ENCODE peak calls at places on chromosome 9, in six cellular contexts. V is PC-9, K is neural progenitor cell, U is GM23338, O is DND-41, Q is astrocyte. Z is an unnamed sample. For H3K4me1, the result is how much of the 10 kb centered on the place peaks cover.

GRCh38 chr9:83199240-83199639 is 136.3 kb upstream of the RASEF start:
- DNase-seq in K (peak), U (peak), O (no peak), V (peak), Q (peak), Z (peak)

GRCh38 chr9:86801246-86801645 is 146.1 kb downstream of the GAS1 start:
- DNase-seq in K (no peak), V (no peak), U (peak), O (no peak), Q (no peak), Z (no peak)

GRCh38 chr9:120388000-120388855 is 191.7 kb downstream of the CDK5RAP2 start:
- DNase-seq in K (peak), U (no peak), Q (no peak), O (no peak), V (no peak), Z (no peak)

GRCh38 chr9:85987236-85987635 is 46.3 kb downstream of the NAA35 start:
- DNase-seq in V (no peak), O (no peak), U (no peak), K (no peak), Q (no peak), Z (no peak)

GRCh38 chr9:14434971-14435718 is 121.2 kb upstream of the NFIB start:
- DNase-seq in Q (no peak), O (no peak), U (no peak), V (no peak), K (no peak), Z (no peak)

GRCh38 chr9:91421987-91422765 is 1.5 kb downstream of the NFIL3 start:
- DNase-seq in O (no peak), Q (peak), V (peak), K (no peak), U (no peak), Z (peak)

GRCh38 chr9:70924380-70924779 is 197.0 kb downstream of the TRPM3 start:
- DNase-seq in U (no peak), V (no peak), Q (peak), O (no peak), K (no peak), Z (no peak)

GRCh38 chr9:134664446-134664845 is 22.8 kb downstream of the COL5A1 start:
- DNase-seq in U (no peak), O (no peak), K (no peak), V (no peak), Q (no peak), Z (no peak)

GRCh38 chr9:693460-694390 is 147.8 kb upstream of the DMRT1 start:
- DNase-seq in O (no peak), U (peak), V (no peak), K (no peak), Q (peak), Z (peak)

GRCh38 chr9:107492381-107492780 is 2.8 kb upstream of the KLF4 start:
- DNase-seq in U (no peak), O (no peak), Q (no peak), V (no peak), K (no peak), Z (no peak)

GRCh38 chr9:87479801-87480201 is 17.9 kb upstream of the DAPK1 start:
- DNase-seq in O (peak), V (no peak), U (no peak), Q (peak), K (no peak), Z (no peak)

GRCh38 chr9:81619353-81620008 is 69.9 kb downstream of the TLE1 start:
- DNase-seq in K (no peak), O (peak), V (no peak), Q (peak), U (no peak), Z (no peak)

GRCh38 chr9:95954940-95955339 is 79.4 kb downstream of the ERCC6L2 start:
- DNase-seq in U (no peak), K (no peak), Q (peak), V (no peak), O (no peak), Z (no peak)

GRCh38 chr9:127924736-127925444 is 5.7 kb downstream of the PIP5KL1 start:
- DNase-seq in U (no peak), O (no peak), Q (no peak), K (no peak), V (no peak), Z (no peak)

GRCh38 chr9:76574171-76574767 is 115.3 kb downstream of the GCNT1 start:
- DNase-seq in K (no peak), Q (no peak), U (no peak), O (no peak), V (no peak), Z (no peak)

GRCh38 chr9:129143461-129143927 is 32.3 kb downstream of the PTPA start:
- DNase-seq in U (peak), Q (peak), K (no peak), V (no peak), O (no peak), Z (no peak)

GRCh38 chr9:120807607-120808379 is 14.6 kb upstream of the FBXW2 start:
- DNase-seq in Q (no peak), O (no peak), K (no peak), U (no peak), V (no peak), Z (no peak)

GRCh38 chr9:105328872-105329728 is 84.6 kb downstream of the SLC44A1 start:
- DNase-seq in K (no peak), Q (no peak), U (no peak), V (no peak), O (no peak), Z (no peak)

GRCh38 chr9:133731876-133732321 is 6.3 kb downstream of the SARDH start:
- DNase-seq in V (peak), U (peak), O (no peak), K (peak), Q (peak), Z (peak)

GRCh38 chr9:106920091-106920490 is 57.1 kb downstream of the ZNF462 start:
- DNase-seq in U (no peak), K (no peak), O (no peak), V (no peak), Q (no peak), Z (no peak)

GRCh38 chr9:86705474-86705873 is 241.8 kb downstream of the GAS1 start:
- DNase-seq in Q (no peak), V (no peak), O (no peak), K (no peak), U (no peak), Z (no peak)

GRCh38 chr9:99112750-99113417 is 8.0 kb downstream of the TGFBR1 start:
- DNase-seq in V (no peak), Q (no peak), U (peak), O (peak), K (no peak), Z (no peak)

GRCh38 chr9:79984429-79985067 is 412.8 kb downstream of the TLE4 start:
- DNase-seq in U (no peak), K (no peak), Q (no peak), O (no peak), V (no peak), Z (peak)

GRCh38 chr9:83280259-83280658 is 217.3 kb upstream of the RASEF start:
- DNase-seq in V (no peak), Q (peak), U (no peak), K (no peak), O (no peak), Z (no peak)

GRCh38 chr9:114176601-114177295 is 21.4 kb downstream of the COL27A1 start:
- DNase-seq in V (no peak), K (peak), O (no peak), U (no peak), Q (no peak), Z (peak)

GRCh38 chr9:85941966-85942912 is 1.3 kb downstream of the NAA35 start:
- DNase-seq in U (no peak), V (no peak), K (no peak), Q (no peak), O (no peak), Z (no peak)

GRCh38 chr9:83629433-83630104 is 6.6 kb downstream of the IDNK start:
- DNase-seq in O (no peak), K (no peak), V (no peak), U (no peak), Q (no peak), Z (no peak)

GRCh38 chr9:35114921-35115341 is 731 bp downstream of the ATOSB start:
- DNase-seq in K (peak), O (peak), V (no peak), U (peak), Q (peak), Z (peak)

GRCh38 chr9:121824651-121825480 is 173.4 kb downstream of the DAB2IP start:
- DNase-seq in U (peak), K (no peak), O (no peak), Q (no peak), V (no peak), Z (no peak)

GRCh38 chr9:123724211-123724831 is 205.6 kb downstream of the DENND1A start:
- DNase-seq in U (peak), V (no peak), K (no peak), O (no peak), Q (no peak), Z (peak)

GRCh38 chr9:127832248-127832647 is 22.2 kb downstream of the ENG start:
- DNase-seq in O (no peak), K (no peak), U (no peak), V (no peak), Q (peak), Z (no peak)

DNA sequence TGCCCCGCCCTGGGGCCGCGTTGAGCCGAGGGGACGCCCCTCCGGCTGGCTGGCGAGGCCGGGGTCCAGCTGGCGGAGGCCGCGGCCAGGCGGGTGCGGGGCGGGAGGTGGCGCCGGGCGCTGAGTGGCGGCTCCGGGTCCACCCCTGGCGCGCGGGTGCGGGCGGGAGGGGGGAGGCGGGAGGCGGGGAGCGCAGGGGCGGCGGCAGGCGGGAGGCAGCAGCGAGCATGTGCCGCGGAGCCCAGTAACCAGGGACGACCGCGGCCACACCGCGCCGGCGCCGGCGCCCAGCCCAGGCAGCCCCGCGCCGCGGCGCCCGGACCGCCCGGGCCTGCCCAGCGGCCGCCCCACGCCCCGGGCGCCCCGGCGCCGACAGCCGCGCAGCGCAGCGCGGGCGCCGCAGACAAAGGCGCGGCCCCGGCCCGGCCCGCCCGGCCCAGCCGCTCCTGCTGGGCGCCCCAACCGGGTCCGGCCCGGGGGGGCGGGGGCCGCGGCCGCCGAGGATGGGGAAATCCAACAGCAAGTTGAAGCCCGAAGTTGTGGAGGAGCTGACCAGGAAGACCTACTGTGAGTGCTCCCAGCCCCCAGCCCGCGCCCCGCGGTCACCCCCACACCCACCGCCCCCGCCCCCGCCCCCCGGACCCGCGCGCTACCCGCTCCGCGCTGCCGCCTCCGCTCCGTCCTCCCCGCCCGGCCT is at the start of gene NCS1:
- DNase-seq in V (no peak), U (peak), Q (peak), O (no peak), K (peak), Z (peak)
- H3K4me3 ChIP-seq in V (peak), U (peak), Q (peak), O (no peak), K (peak), Z (peak)

GRCh38 chr9:5562806-5563416 is 52.6 kb downstream of the PDCD1LG2 start:
- DNase-seq in U (no peak), V (no peak), Q (peak), O (no peak), K (no peak), Z (no peak)
- H3K4me1 ChIP-seq in U (under half), V (under half), Q (under half), O (under half), K (under half), Z (under half)

DNA sequence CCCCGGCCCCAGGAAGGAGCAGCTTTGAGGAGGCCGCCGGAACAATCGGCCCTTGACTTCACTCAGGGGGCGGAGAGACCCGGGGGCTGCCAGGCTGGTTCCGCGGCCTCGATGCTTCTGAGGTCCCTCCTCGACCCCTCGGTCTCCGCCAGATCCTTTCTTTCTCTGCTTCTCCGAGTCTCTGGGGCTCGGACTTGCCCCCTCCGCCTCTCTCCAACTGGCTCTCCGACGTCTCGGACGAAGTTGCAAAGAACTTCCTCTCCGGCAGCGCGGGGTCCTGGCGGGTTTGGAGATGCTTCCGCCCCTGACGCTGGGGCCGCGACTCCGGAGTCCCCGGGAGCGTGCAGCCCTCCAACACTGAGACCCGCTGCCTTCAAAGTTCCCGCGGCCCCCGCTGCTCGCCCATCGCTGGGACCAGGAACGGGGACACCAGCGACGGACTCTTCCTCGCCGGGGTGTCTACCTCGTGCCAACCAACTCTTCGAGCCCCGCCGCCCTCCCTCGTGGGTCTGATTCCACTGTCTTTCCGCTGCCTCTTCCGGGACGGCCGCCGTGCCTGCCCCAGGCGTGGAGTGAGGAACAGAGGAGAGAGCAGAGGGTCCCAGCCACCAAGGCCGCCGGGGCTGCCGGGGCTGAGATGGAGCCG is 7.0 kb downstream of the PAX5 start:
- DNase-seq in U (peak), Q (no peak), V (no peak), K (peak), O (no peak), Z (peak)
- TF ChIP-seq EZH2 in U (peak), Q (peak), V (no peak), K (peak), O (no peak), Z (no peak)

GRCh38 chr9:33172256-33172678 is 5.1 kb upstream of the B4GALT1 start:
- DNase-seq in V (peak), Q (peak), U (no peak), K (no peak), O (no peak), Z (no peak)
- H3K4me3 ChIP-seq in V (no peak), Q (no peak), U (no peak), K (no peak), O (no peak), Z (no peak)

GRCh38 chr9:136997355-136997754 is 987 bp upstream of the CLIC3 start:
- DNase-seq in U (no peak), O (no peak), V (no peak), K (no peak), Q (no peak), Z (no peak)
- H3K4me1 ChIP-seq in U (under half), O (under half), V (under half), K (under half), Q (under half), Z (under half)

Z was measured in A673.